ENCODE peak calls at places on chromosomes 7 and 10, in ten cellular contexts. One of them, this sample, is unnamed.

GRCh38 chr10:1653321-1653720 is 84.0 kb downstream of the ADARB2 start:
- DNase-seq in A549: no peak
- DNase-seq in small intestine: no peak
- DNase-seq in GM23248: no peak
- DNase-seq in sigmoid colon: no peak
- DNase-seq in IMR-90: no peak
- DNase-seq in endodermal cell: no peak
- DNase-seq in H1: no peak
- DNase-seq in tibial nerve: no peak
- DNase-seq in K562: no peak
- DNase-seq in this sample: peak; percentile 36

GRCh38 chr10:122375761-122376160 is 1.3 kb downstream of the PLEKHA1 start:
- DNase-seq in A549: no peak
- DNase-seq in small intestine: peak; percentile 20
- DNase-seq in GM23248: no peak
- DNase-seq in sigmoid colon: no peak
- DNase-seq in IMR-90: no peak
- DNase-seq in endodermal cell: no peak
- DNase-seq in H1: no peak
- DNase-seq in tibial nerve: no peak
- DNase-seq in K562: no peak
- DNase-seq in this sample: no peak

GRCh38 chr10:114694735-114695134 is 36.7 kb upstream of the ABLIM1 start:
- DNase-seq in A549: peak; percentile 57
- DNase-seq in small intestine: peak; percentile 43
- DNase-seq in GM23248: peak; percentile 54
- DNase-seq in sigmoid colon: no peak
- DNase-seq in IMR-90: no peak
- DNase-seq in endodermal cell: peak; percentile 89
- DNase-seq in H1: peak; percentile 81
- DNase-seq in tibial nerve: no peak
- DNase-seq in K562: peak; percentile 29
- DNase-seq in this sample: no peak

GRCh38 chr7:122790558-122790957 is 87.8 kb upstream of the RNF148 start:
- DNase-seq in A549: no peak
- DNase-seq in small intestine: no peak
- DNase-seq in GM23248: no peak
- DNase-seq in sigmoid colon: no peak
- DNase-seq in IMR-90: no peak
- DNase-seq in endodermal cell: no peak
- DNase-seq in H1: no peak
- DNase-seq in tibial nerve: no peak
- DNase-seq in K562: no peak
- DNase-seq in this sample: no peak

GRCh38 chr7:155761162-155761561 is 51.1 kb downstream of the SHH start:
- DNase-seq in A549: no peak
- DNase-seq in small intestine: no peak
- DNase-seq in GM23248: no peak
- DNase-seq in sigmoid colon: no peak
- DNase-seq in IMR-90: no peak
- DNase-seq in endodermal cell: no peak
- DNase-seq in H1: no peak
- DNase-seq in tibial nerve: no peak
- DNase-seq in K562: no peak
- DNase-seq in this sample: no peak

GRCh38 chr7:156347132-156347531 is 293.4 kb upstream of the RNF32 start:
- DNase-seq in A549: no peak
- DNase-seq in small intestine: no peak
- DNase-seq in GM23248: no peak
- DNase-seq in sigmoid colon: no peak
- DNase-seq in IMR-90: no peak
- DNase-seq in endodermal cell: no peak
- DNase-seq in H1: no peak
- DNase-seq in tibial nerve: no peak
- DNase-seq in K562: no peak
- DNase-seq in this sample: no peak

GRCh38 chr10:97701438-97702064 is 12.0 kb upstream of the MARVELD1 start:
- DNase-seq in A549: peak; percentile 74
- DNase-seq in small intestine: peak; percentile 81
- DNase-seq in GM23248: peak; percentile 86
- DNase-seq in sigmoid colon: no peak
- DNase-seq in IMR-90: peak; percentile 77
- DNase-seq in endodermal cell: peak; percentile 84
- DNase-seq in H1: peak; percentile 66
- DNase-seq in tibial nerve: no peak
- DNase-seq in K562: peak; percentile 73
- DNase-seq in this sample: no peak

GRCh38 chr7:73452999-73453635 is 19.5 kb downstream of the FZD9 start:
- DNase-seq in A549: no peak
- DNase-seq in small intestine: no peak
- DNase-seq in GM23248: no peak
- DNase-seq in sigmoid colon: no peak
- DNase-seq in IMR-90: no peak
- DNase-seq in endodermal cell: no peak
- DNase-seq in H1: no peak
- DNase-seq in tibial nerve: no peak
- DNase-seq in K562: no peak
- DNase-seq in this sample: no peak

GRCh38 chr7:140676303-140676702 is 3.6 kb downstream of the ADCK2 start:
- DNase-seq in A549: no peak
- DNase-seq in small intestine: no peak
- DNase-seq in GM23248: no peak
- DNase-seq in sigmoid colon: peak; percentile 32
- DNase-seq in IMR-90: no peak
- DNase-seq in endodermal cell: no peak
- DNase-seq in H1: no peak
- DNase-seq in tibial nerve: no peak
- DNase-seq in K562: no peak
- DNase-seq in this sample: no peak

GRCh38 chr10:83930-84530 is 34.9 kb upstream of the TUBB8 start:
- DNase-seq in A549: no peak
- DNase-seq in small intestine: no peak
- DNase-seq in GM23248: no peak
- DNase-seq in sigmoid colon: no peak
- DNase-seq in IMR-90: no peak
- DNase-seq in endodermal cell: no peak
- DNase-seq in H1: no peak
- DNase-seq in tibial nerve: no peak
- DNase-seq in K562: no peak
- DNase-seq in this sample: no peak

GRCh38 chr10:133415752-133416151 is 8.7 kb downstream of the SPRN start:
- DNase-seq in A549: no peak
- DNase-seq in small intestine: no peak
- DNase-seq in GM23248: no peak
- DNase-seq in sigmoid colon: no peak
- DNase-seq in IMR-90: no peak
- DNase-seq in endodermal cell: peak; percentile 38
- DNase-seq in H1: no peak
- DNase-seq in tibial nerve: no peak
- DNase-seq in K562: no peak
- DNase-seq in this sample: no peak
- H3K4me3 ChIP-seq in A549: no peak overlapping the region
- H3K4me3 ChIP-seq in small intestine: no peak overlapping the region
- H3K4me3 ChIP-seq in GM23248: no peak overlapping the region
- H3K4me3 ChIP-seq in sigmoid colon: no peak overlapping the region
- H3K4me3 ChIP-seq in IMR-90: no peak overlapping the region
- H3K4me3 ChIP-seq in endodermal cell: no peak overlapping the region
- H3K4me3 ChIP-seq in H1: no peak overlapping the region
- H3K4me3 ChIP-seq in tibial nerve: no peak overlapping the region
- H3K4me3 ChIP-seq in K562: no peak overlapping the region
- H3K4me3 ChIP-seq in this sample: no peak overlapping the region

GRCh38 chr7:79361214-79361613 is 92.3 kb downstream of the MAGI2 start:
- DNase-seq in A549: peak; percentile 52
- DNase-seq in small intestine: no peak
- DNase-seq in GM23248: no peak
- DNase-seq in sigmoid colon: no peak
- DNase-seq in IMR-90: no peak
- DNase-seq in endodermal cell: peak; percentile 61
- DNase-seq in H1: no peak
- DNase-seq in tibial nerve: no peak
- DNase-seq in K562: no peak
- DNase-seq in this sample: no peak
- H3K27ac ChIP-seq in A549: no peak overlapping the region
- H3K27ac ChIP-seq in small intestine: no peak overlapping the region
- H3K27ac ChIP-seq in GM23248: no peak overlapping the region
- H3K27ac ChIP-seq in sigmoid colon: no peak overlapping the region
- H3K27ac ChIP-seq in IMR-90: no peak overlapping the region
- H3K27ac ChIP-seq in endodermal cell: no peak overlapping the region
- H3K27ac ChIP-seq in H1: no peak overlapping the region
- H3K27ac ChIP-seq in tibial nerve: no peak overlapping the region
- H3K27ac ChIP-seq in K562: no peak overlapping the region
- H3K27ac ChIP-seq in this sample: no peak overlapping the region

DNA sequence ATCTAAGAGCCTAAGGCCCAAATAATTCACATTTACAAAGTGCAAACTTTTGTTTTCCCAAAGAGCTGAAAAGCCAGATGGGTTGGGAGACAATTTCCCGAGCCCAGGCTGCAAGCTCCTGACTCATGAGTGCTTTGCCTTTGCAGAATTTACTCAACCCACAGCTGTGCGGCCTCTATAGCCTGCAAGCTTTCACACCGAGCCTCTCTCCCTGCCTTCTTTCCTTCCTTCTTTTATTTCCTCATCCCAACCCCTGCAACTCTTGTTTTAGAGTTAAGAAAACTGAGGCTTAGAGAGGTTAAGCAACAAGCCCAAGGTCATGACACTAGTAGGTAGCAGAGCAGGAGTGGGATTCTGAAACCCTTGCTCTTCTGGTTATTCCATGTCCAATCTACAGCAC is 203.0 kb upstream of the GPR26 start:
- DNase-seq in A549: no peak
- DNase-seq in small intestine: no peak
- DNase-seq in GM23248: no peak
- DNase-seq in sigmoid colon: no peak
- DNase-seq in IMR-90: no peak
- DNase-seq in endodermal cell: no peak
- DNase-seq in H1: no peak
- DNase-seq in tibial nerve: no peak
- DNase-seq in K562: no peak
- DNase-seq in this sample: no peak
- H3K4me3 ChIP-seq in A549: no peak overlapping the region
- H3K4me3 ChIP-seq in small intestine: no peak overlapping the region
- H3K4me3 ChIP-seq in GM23248: no peak overlapping the region
- H3K4me3 ChIP-seq in sigmoid colon: no peak overlapping the region
- H3K4me3 ChIP-seq in IMR-90: no peak overlapping the region
- H3K4me3 ChIP-seq in endodermal cell: no peak overlapping the region
- H3K4me3 ChIP-seq in H1: no peak overlapping the region
- H3K4me3 ChIP-seq in tibial nerve: no peak overlapping the region
- H3K4me3 ChIP-seq in K562: no peak overlapping the region
- H3K4me3 ChIP-seq in this sample: no peak overlapping the region

DNA sequence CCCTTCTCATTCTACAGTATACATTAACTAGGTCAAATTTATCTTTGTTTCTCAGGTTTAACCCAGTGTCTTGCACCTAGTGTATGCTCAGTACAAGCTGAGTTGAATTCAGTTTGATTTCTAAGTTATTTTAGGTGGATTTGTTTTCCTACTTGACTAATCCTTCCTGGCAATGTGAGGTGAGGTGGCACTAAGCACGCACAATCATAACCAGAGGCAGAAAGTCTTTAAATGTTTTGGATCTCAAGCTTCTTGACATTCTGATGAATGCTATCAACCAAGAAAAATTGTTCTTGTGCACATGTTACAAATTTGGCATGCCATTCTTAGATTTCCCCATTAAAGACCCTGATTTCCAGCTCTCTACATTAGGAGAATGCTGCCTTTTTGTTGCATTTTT is 3.2 kb downstream of the BZW2 start:
- DNase-seq in A549: no peak
- DNase-seq in small intestine: no peak
- DNase-seq in GM23248: peak; percentile 29
- DNase-seq in sigmoid colon: no peak
- DNase-seq in IMR-90: no peak
- DNase-seq in endodermal cell: no peak
- DNase-seq in H1: no peak
- DNase-seq in tibial nerve: no peak
- DNase-seq in K562: no peak
- DNase-seq in this sample: no peak
- H3K27ac ChIP-seq in A549: peak overlapping the region; percentile 6
- H3K27ac ChIP-seq in small intestine: no peak overlapping the region
- H3K27ac ChIP-seq in GM23248: no peak overlapping the region
- H3K27ac ChIP-seq in sigmoid colon: no peak overlapping the region
- H3K27ac ChIP-seq in IMR-90: no peak overlapping the region
- H3K27ac ChIP-seq in endodermal cell: no peak overlapping the region
- H3K27ac ChIP-seq in H1: no peak overlapping the region
- H3K27ac ChIP-seq in tibial nerve: no peak overlapping the region
- H3K27ac ChIP-seq in K562: no peak overlapping the region
- H3K27ac ChIP-seq in this sample: no peak overlapping the region

GRCh38 chr10:125721035-125721434 is 1.5 kb downstream of the EDRF1 start:
- DNase-seq in A549: no peak
- DNase-seq in small intestine: no peak
- DNase-seq in GM23248: no peak
- DNase-seq in sigmoid colon: no peak
- DNase-seq in IMR-90: no peak
- DNase-seq in endodermal cell: no peak
- DNase-seq in H1: no peak
- DNase-seq in tibial nerve: no peak
- DNase-seq in K562: no peak
- DNase-seq in this sample: no peak
- H3K4me3 ChIP-seq in A549: peak overlapping the region; percentile 84
- H3K4me3 ChIP-seq in small intestine: no peak overlapping the region
- H3K4me3 ChIP-seq in GM23248: peak overlapping the region; percentile 99
- H3K4me3 ChIP-seq in sigmoid colon: no peak overlapping the region
- H3K4me3 ChIP-seq in IMR-90: no peak overlapping the region
- H3K4me3 ChIP-seq in endodermal cell: peak overlapping the region; percentile 100
- H3K4me3 ChIP-seq in H1: no peak overlapping the region
- H3K4me3 ChIP-seq in tibial nerve: no peak overlapping the region
- H3K4me3 ChIP-seq in K562: peak overlapping the region; percentile 99
- H3K4me3 ChIP-seq in this sample: no peak overlapping the region

GRCh38 chr7:36747969-36748574 is 23.8 kb upstream of the AOAH start:
- DNase-seq in A549: no peak
- DNase-seq in small intestine: no peak
- DNase-seq in GM23248: no peak
- DNase-seq in sigmoid colon: no peak
- DNase-seq in IMR-90: no peak
- DNase-seq in endodermal cell: no peak
- DNase-seq in H1: no peak
- DNase-seq in tibial nerve: no peak
- DNase-seq in K562: no peak
- DNase-seq in this sample: no peak
- H3K27ac ChIP-seq in A549: peak overlapping the region; percentile 25
- H3K27ac ChIP-seq in small intestine: no peak overlapping the region
- H3K27ac ChIP-seq in GM23248: no peak overlapping the region
- H3K27ac ChIP-seq in sigmoid colon: no peak overlapping the region
- H3K27ac ChIP-seq in IMR-90: no peak overlapping the region
- H3K27ac ChIP-seq in endodermal cell: no peak overlapping the region
- H3K27ac ChIP-seq in H1: no peak overlapping the region
- H3K27ac ChIP-seq in tibial nerve: no peak overlapping the region
- H3K27ac ChIP-seq in K562: no peak overlapping the region
- H3K27ac ChIP-seq in this sample: no peak overlapping the region

DNA sequence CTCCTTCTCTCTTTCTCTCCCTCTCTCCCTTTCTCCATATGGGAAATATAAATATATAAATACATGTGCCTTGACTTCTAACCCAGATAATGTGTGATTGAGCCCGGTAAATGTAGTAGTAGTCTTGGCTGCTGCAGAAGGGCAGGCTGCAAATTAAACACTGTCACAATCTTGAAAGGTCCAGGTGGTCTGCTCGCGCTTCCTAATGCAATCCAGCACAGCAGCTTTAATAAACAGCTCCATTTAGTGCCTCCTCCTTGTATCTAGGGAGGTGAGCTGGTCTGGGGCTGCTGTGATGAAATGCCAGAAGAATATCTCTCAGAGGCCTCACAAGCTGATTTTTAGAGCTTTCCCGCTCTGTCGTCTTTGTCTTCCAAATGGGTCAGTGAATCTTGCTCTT is 765 bp downstream of the POU6F2 start:
- DNase-seq in A549: no peak
- DNase-seq in small intestine: no peak
- DNase-seq in GM23248: no peak
- DNase-seq in sigmoid colon: no peak
- DNase-seq in IMR-90: no peak
- DNase-seq in endodermal cell: peak; percentile 49
- DNase-seq in H1: no peak
- DNase-seq in tibial nerve: no peak
- DNase-seq in K562: no peak
- DNase-seq in this sample: no peak
- H3K4me3 ChIP-seq in A549: no peak overlapping the region
- H3K4me3 ChIP-seq in small intestine: no peak overlapping the region
- H3K4me3 ChIP-seq in GM23248: no peak overlapping the region
- H3K4me3 ChIP-seq in sigmoid colon: no peak overlapping the region
- H3K4me3 ChIP-seq in IMR-90: no peak overlapping the region
- H3K4me3 ChIP-seq in endodermal cell: no peak overlapping the region
- H3K4me3 ChIP-seq in H1: no peak overlapping the region
- H3K4me3 ChIP-seq in tibial nerve: no peak overlapping the region
- H3K4me3 ChIP-seq in K562: no peak overlapping the region
- H3K4me3 ChIP-seq in this sample: no peak overlapping the region

This sample was measured in coronary artery.